ENCODE peak calls at places on chromosomes 16 and 17, in four cellular contexts. J is A549, F is K562, A is HepG2. N is an unnamed sample.
A peak's percentile ranks its signal among the peaks of the same experiment; 100 is the strongest.

GRCh38 chr16:50741225-50741807 is 570 bp upstream of the CYLD start:
- DNase-seq in J (no peak), F (no peak), A (no peak), N (no peak)

GRCh38 chr16:53131050-53131362 is 76.2 kb downstream of the CHD9 start:
- DNase-seq in J (no peak), F (no peak), A (no peak), N (no peak)

GRCh38 chr17:35087731-35088646 is 24.5 kb upstream of the RFFL start:
- DNase-seq in J (no peak), F (no peak), A (peak; percentile 49), N (no peak)

GRCh38 chr17:29021251-29021650 is 15.4 kb upstream of the SEZ6 start:
- DNase-seq in J (no peak), F (no peak), A (no peak), N (no peak)

GRCh38 chr17:79619636-79620206 is 8.9 kb upstream of the RBFOX3 start:
- DNase-seq in J (no peak), F (no peak), A (no peak), N (no peak)

GRCh38 chr17:15377608-15378007 is 36.2 kb upstream of the TEKT3 start:
- DNase-seq in J (no peak), F (no peak), A (peak; percentile 89), N (no peak)

GRCh38 chr17:12727881-12728280 is 61.4 kb upstream of the ARHGAP44 start:
- DNase-seq in J (no peak), F (no peak), A (no peak), N (no peak)

GRCh38 chr16:25109643-25110042 is 1.9 kb upstream of the LCMT1 start:
- DNase-seq in J (peak; percentile 78), F (no peak), A (peak; percentile 74), N (no peak)

GRCh38 chr17:79042421-79043190 is 18.6 kb downstream of the C1QTNF1 start:
- DNase-seq in J (peak; percentile 93), F (peak; percentile 69), A (peak; percentile 49), N (no peak)

DNA sequence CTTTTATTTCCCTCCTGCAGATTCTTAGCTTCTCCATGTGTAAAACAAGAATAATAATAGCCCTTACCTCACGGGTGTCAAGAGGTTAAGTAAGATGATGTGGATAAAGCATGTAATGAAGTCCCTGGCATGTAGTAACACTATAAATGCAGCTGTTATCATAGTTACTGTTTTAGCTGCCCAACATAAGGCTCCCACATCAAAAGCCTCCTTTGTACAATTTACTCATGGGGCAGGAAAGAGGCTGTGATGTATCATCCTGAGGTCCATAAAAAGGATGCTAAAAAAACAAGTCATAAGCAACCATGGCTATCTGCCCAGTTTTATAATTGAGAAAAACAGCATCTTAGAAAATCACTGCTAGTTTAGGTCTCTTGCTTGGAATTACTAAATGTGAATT is 339.7 kb downstream of the CA10 start:
- DNase-seq in J (no peak), F (no peak), A (no peak), N (no peak)
- TF ChIP-seq CHD4 in J (no peak), F (no peak), A (no peak), N (no peak)

DNA sequence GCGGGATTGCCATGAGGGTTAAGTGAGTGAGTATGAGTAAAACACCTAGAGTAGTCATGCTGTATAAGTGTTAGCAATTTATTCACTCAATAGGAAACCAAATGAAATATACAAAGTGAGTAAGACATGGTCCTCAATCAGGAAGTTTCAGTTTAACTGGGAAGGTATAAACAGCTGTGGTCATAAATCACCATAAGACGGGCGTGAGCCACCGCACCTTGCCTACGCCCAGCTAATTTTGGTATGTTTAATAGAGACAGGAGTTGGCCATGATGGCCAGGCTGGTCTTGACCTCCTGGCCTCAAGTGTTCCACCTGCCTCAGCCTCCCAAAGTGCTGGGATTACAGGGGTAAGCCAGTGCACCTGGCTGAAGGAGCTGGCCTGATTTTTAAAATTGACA is 27.0 kb downstream of the RNF135 start:
- DNase-seq in J (no peak), F (no peak), A (no peak), N (no peak)
- TF ChIP-seq CHD4 in J (no peak), F (no peak), A (no peak), N (no peak)

DNA sequence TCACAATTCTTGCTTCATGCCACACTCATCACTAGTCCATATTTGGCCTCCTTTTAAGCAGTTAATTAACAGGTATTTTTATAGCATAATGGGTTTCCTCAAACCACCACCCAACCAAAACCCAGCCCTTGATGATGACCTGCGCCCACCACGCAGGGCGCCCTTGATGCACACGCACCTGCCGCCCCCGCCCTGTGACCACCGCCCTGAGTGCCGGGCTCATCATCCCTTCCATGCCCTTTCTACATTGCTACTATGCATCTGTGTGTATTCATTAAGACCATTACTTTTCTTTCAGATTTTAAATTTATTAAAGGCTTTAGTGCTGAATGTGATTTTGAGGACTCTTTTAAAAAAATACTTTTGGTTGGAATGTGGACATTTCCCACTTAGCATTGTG is 204.8 kb upstream of the CHMP6 start:
- DNase-seq in J (no peak), F (no peak), A (no peak), N (no peak)
- TF ChIP-seq CHD4 in J (no peak), F (no peak), A (no peak), N (no peak)

GRCh38 chr17:17042851-17043667 is 802 bp downstream of the MPRIP start:
- DNase-seq in J (no peak), F (no peak), A (no peak), N (no peak)

GRCh38 chr17:17043668-17044226 is 1.5 kb downstream of the MPRIP start:
- DNase-seq in J (no peak), F (no peak), A (no peak), N (no peak)

GRCh38 chr17:17042381-17042736 is at the start of gene MPRIP:
- DNase-seq in J (no peak), F (no peak), A (no peak), N (no peak)

GRCh38 chr17:17048106-17048505 is 5.8 kb downstream of the MPRIP start:
- DNase-seq in J (no peak), F (no peak), A (no peak), N (no peak)

GRCh38 chr17:17044846-17045561 is 2.7 kb downstream of the MPRIP start:
- DNase-seq in J (no peak), F (no peak), A (no peak), N (peak; percentile 35)
- TF ChIP-seq CHD4 in J (no peak), F (no peak), A (no peak), N (no peak)

GRCh38 chr16:47885489-47885888 is 270.3 kb downstream of the ABCC12 start:
- DNase-seq in J (no peak), F (no peak), A (no peak), N (no peak)

GRCh38 chr16:47888734-47889133 is 267.1 kb downstream of the ABCC12 start:
- DNase-seq in J (no peak), F (no peak), A (no peak), N (no peak)

GRCh38 chr16:47887496-47887895 is 268.3 kb downstream of the ABCC12 start:
- DNase-seq in J (peak; percentile 15), F (no peak), A (no peak), N (no peak)

GRCh38 chr16:47886631-47887415 is 269.0 kb downstream of the ABCC12 start:
- DNase-seq in J (no peak), F (no peak), A (no peak), N (no peak)

DNA sequence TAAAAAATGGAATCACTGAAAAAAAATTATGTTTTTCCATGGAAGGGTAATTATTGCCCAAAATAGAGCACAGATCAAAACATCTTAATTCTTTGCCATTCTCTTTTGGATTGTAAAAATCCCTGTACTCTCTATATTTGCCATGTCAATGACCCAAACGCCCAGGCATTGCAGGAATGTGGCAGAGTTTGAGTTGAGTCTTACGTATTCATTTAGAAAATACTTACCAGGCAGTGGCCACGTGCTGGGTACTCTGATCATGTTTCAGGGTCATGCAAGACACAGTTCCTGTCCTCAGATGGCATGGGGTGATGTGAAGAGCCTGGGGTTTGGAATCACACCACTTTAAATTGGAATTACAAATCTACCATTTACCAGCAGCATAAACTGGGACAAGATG is 267.7 kb downstream of the ABCC12 start:
- DNase-seq in J (peak; percentile 13), F (no peak), A (peak; percentile 75), N (no peak)
- TF ChIP-seq CHD4 in J (no peak), F (no peak), A (no peak), N (no peak)

DNA sequence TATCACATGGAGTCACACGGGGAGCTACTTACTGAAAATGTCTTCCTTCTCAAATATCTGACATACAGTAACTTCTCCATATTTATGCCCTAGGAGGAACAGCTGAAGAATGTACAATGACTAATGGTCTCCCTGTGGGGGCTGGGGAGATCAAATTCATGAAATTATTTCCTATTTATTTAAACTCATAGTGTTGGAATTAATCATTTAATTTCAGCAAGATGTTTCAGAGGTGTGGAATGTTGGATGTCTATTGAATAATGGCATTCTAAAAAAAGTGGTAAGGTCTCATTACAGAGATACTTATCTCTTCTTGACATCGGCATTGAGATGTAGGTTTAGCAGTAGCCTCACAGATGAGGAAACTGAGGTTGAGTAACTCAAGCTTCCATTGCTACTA is 214.3 kb upstream of the CDH11 start:
- DNase-seq in J (no peak), F (no peak), A (no peak), N (no peak)
- TF ChIP-seq CHD4 in J (no peak), F (no peak), A (no peak), N (no peak)

GRCh38 chr16:83136419-83136818 is 509.6 kb downstream of the CDH13 start:
- DNase-seq in J (no peak), F (no peak), A (no peak), N (no peak)

GRCh38 chr16:83137894-83138293 is 511.1 kb downstream of the CDH13 start:
- DNase-seq in J (no peak), F (no peak), A (no peak), N (no peak)

GRCh38 chr16:83138512-83138911 is 511.7 kb downstream of the CDH13 start:
- DNase-seq in J (no peak), F (no peak), A (no peak), N (no peak)

GRCh38 chr16:83136924-83137323 is 510.2 kb downstream of the CDH13 start:
- DNase-seq in J (no peak), F (no peak), A (no peak), N (no peak)

DNA sequence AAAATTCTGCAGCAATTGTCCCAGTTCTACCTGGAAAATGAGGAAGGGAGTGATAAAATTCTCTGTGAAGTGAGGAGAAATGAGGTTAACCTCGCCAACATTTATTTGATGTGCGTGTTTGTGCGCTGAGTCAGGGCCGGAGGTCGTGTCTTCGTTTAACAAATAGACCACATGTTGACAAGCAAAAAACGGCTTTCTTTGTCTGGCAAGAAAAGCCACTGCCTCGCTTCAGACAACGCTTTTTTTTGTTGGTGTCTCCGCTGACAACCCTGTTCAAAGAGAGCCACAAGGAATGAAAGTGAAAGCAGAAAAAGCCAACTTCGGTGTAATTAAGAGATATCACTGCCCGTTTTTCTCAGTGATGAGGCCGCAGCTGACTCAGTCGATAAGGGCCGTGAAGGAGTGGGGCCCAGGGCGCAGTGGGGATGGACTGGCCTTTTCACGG is 510.6 kb downstream of the CDH13 start:
- DNase-seq in J (no peak), F (no peak), A (peak; percentile 64), N (no peak)
- TF ChIP-seq CHD4 in J (no peak), F (no peak), A (no peak), N (no peak)

N was measured in GM12878.